ENCODE peak calls at places on chromosomes 3 and 15, in nine cellular contexts. A is GM20000, J is foreskin fibroblast, Z is neural crest cell, S is cardiac fibroblast, M is WTC11, H is neural progenitor cell, I is spleen, E is hepatocyte. T is an unnamed sample.

GRCh38 chr3:115095236-115095635 is 51.9 kb downstream of the ZBTB20 start:
- DNase-seq in A (no peak), J (no peak), S (no peak), H (no peak), Z (no peak), E (no peak), I (no peak), M (no peak), T (no peak)

GRCh38 chr3:104206925-104207324 is 1159.8 kb upstream of the ALCAM start:
- DNase-seq in E (peak), Z (no peak), I (no peak), H (no peak), M (no peak), A (no peak), S (no peak), J (no peak), T (no peak)

GRCh38 chr3:45887759-45888511 is 1.6 kb downstream of the CCR9 start:
- DNase-seq in S (no peak), Z (no peak), H (no peak), E (no peak), A (no peak), I (no peak), J (no peak), M (no peak), T (no peak)

GRCh38 chr15:63473007-63473748 is 31.2 kb upstream of the USP3 start:
- DNase-seq in M (no peak), S (no peak), Z (no peak), I (no peak), H (no peak), J (no peak), A (peak), E (no peak), T (no peak)

GRCh38 chr3:126126292-126126691 is 42.4 kb upstream of the SLC41A3 start:
- DNase-seq in Z (no peak), M (peak), J (no peak), H (no peak), I (peak), E (no peak), S (no peak), A (no peak), T (no peak)

GRCh38 chr3:23219552-23219951 is 16.4 kb downstream of the UBE2E2 start:
- DNase-seq in J (no peak), A (no peak), H (no peak), S (no peak), E (no peak), Z (no peak), M (no peak), I (no peak), T (no peak)

GRCh38 chr3:30476373-30477082 is 129.9 kb upstream of the TGFBR2 start:
- DNase-seq in E (no peak), S (peak), M (no peak), I (no peak), J (peak), H (no peak), Z (no peak), A (no peak), T (peak)

GRCh38 chr3:24591661-24592555 is 97.3 kb upstream of the THRB start:
- DNase-seq in H (no peak), I (no peak), A (no peak), Z (no peak), S (peak), J (peak), E (no peak), M (no peak), T (peak)

GRCh38 chr3:44833394-44833793 is 28.3 kb upstream of the TMEM42 start:
- DNase-seq in A (no peak), J (no peak), M (no peak), E (no peak), S (peak), H (no peak), I (no peak), Z (no peak), T (no peak)

GRCh38 chr3:11005686-11006256 is 13.2 kb downstream of the SLC6A1 start:
- DNase-seq in H (no peak), Z (no peak), E (no peak), S (no peak), A (no peak), I (no peak), M (no peak), J (no peak), T (no peak)

GRCh38 chr15:90002428-90002844 is 1.3 kb downstream of the ZNF710 start:
- DNase-seq in I (peak), Z (no peak), E (peak), H (peak), M (peak), A (peak), J (peak), S (peak), T (peak)

GRCh38 chr3:171376125-171376947 is 83.9 kb downstream of the TNIK start:
- DNase-seq in I (no peak), A (no peak), M (no peak), S (peak), E (no peak), H (no peak), Z (no peak), J (peak), T (peak)

GRCh38 chr3:171013822-171014748 is 12.4 kb downstream of the SLC2A2 start:
- DNase-seq in E (no peak), Z (no peak), J (no peak), S (peak), A (no peak), M (no peak), H (no peak), I (no peak), T (peak)

GRCh38 chr3:112811150-112811884 is 35.3 kb downstream of the CD200R1L start:
- DNase-seq in E (peak), I (no peak), H (no peak), A (no peak), J (peak), Z (no peak), S (peak), M (no peak), T (peak)

GRCh38 chr3:151008699-151009098 is 36.2 kb upstream of the CLRN1 start:
- DNase-seq in I (no peak), J (peak), S (peak), Z (no peak), E (peak), H (peak), A (no peak), M (no peak), T (peak)
- TF ChIP-seq CTCF in I (no peak), J (peak), S (peak), Z (peak), E (peak), H (peak), A (no peak), M (no peak), T (peak)

DNA sequence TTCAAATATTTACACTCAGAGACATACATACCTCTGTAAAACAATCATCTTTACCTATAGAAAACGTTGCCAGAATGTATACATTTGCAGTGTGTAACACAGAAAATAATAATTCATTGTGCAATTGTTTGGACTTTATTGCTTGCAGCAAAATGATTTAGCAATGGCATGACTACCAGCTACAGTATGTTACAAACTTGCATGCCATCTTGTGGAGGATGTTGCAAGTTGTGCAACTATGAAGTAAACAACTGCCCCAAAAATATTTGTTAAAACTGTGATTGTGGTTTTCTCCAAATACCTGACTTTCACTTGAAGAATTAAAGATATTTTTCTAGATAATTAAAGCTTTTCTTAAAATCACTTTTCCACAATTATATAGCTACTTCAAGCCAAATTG is 27.1 kb upstream of the C3orf49 start:
- DNase-seq in A (no peak), I (no peak), S (peak), J (peak), Z (no peak), M (no peak), E (peak), H (peak), T (peak)
- TF ChIP-seq CTCF in A (no peak), I (no peak), S (peak), J (peak), Z (peak), M (no peak), E (peak), H (peak), T (peak)

GRCh38 chr3:14371573-14372474 is 30.6 kb upstream of the SLC6A6 start:
- DNase-seq in J (peak), Z (no peak), S (peak), H (no peak), E (peak), I (peak), A (peak), M (no peak), T (peak)

GRCh38 chr3:14368885-14369284 is 33.5 kb upstream of the SLC6A6 start:
- DNase-seq in E (no peak), M (no peak), H (no peak), Z (no peak), J (no peak), I (no peak), S (no peak), A (no peak), T (no peak)

GRCh38 chr3:14369675-14370669 is 32.4 kb upstream of the SLC6A6 start:
- DNase-seq in H (peak), Z (no peak), M (peak), S (no peak), J (no peak), A (no peak), E (peak), I (no peak), T (no peak)

GRCh38 chr3:14372587-14372986 is 29.8 kb upstream of the SLC6A6 start:
- DNase-seq in S (no peak), J (no peak), E (no peak), M (no peak), H (no peak), A (no peak), Z (no peak), I (no peak), T (no peak)

DNA sequence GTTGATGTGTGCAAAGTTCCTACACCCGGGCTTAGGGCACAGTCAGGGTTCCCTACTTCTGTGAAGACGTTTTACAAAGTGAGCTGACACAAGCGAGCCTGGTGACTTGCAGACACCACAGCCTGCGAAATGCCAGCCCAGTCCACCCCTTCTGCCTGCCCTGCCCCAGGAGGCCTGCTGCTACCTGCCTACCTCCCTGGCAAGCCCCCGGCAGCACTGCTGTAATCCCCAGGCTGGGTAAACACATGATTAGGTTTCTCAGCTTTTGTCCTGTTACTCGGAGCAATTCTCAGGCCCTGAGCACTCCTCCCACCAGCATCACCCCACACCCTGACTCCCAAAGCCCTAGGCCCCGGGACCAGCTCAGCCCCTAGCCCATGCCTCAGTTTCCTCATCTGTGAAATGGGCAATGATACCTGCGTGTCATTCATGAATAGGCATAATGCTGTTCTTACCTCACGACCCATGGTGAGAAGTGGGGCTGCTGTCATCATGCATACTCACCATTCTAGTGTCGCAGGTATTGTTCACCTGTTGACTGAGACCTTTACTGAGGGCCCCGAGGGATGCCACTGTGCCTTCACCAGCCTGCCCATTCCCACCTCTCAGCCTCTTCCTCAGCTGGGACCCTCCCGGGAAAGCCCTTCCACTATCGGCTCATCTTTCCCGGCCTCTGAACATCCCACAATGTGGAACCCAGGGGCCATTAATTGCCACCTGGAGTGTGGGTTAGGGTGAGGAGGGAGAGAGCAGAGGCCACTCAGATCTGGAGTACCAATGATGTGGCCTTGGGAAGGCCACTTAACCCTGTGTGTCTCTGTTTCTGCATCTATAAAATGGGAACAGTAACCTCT is 31.5 kb upstream of the SLC6A6 start:
- DNase-seq in H (no peak), I (no peak), S (no peak), Z (no peak), A (no peak), J (no peak), M (no peak), E (no peak), T (no peak)
- TF ChIP-seq CTCF in H (no peak), I (no peak), S (no peak), Z (no peak), A (no peak), J (no peak), M (no peak), E (no peak), T (no peak)

DNA sequence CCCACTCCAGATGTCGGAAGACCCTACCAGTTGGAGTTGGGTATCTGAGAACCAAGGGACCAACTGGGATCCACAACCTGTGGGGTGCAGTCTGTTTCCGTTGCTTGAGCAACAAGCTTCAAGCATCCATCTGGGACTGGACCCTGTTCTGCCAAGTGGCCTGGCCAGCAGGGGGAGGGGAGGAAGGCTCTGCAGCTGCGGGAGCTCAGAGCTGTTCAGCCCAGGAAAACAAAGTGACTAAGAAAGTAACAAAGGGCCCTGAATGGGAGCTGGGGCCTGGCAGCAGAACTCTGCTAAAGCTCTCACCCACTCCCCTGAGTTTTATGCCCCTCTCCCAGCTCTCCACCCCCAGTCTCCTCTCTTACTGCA is 2.7 kb downstream of the TYRO3 start:
- DNase-seq in H (peak), A (no peak), I (no peak), M (peak), Z (peak), J (peak), E (no peak), S (peak), T (peak)
- TF ChIP-seq CTCF in H (peak), A (no peak), I (no peak), M (no peak), Z (peak), J (peak), E (no peak), S (peak), T (peak)

DNA sequence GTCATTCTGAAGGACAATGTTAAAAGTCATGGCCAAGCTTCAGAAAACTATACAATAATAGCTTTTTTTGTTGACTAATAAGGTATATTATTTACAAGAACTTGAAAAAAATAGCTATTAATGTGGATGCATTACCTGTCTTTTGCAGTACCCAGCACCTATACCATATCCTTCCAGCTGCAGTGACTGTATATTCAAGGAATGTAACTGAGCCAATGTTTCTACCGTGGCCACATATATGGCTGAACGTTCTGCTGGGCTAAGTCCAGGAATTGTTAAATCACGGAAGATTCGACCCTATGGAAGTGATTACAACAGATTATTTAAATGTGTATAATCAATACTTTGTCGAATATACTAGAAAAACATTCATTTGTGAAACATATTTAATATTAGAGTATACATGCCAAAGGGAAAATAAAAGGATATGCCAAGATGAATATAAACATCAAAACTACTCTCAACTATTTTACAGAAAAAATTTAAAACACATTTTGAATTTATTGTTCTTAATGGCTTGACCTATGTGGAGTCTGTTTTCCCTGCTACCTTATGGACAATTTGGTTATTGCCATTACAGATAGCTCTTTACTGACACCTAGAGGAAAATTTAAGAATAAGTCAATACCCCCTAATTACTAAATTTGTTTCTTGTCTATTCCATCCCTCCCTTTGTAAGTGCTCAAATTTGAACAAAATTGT is 17.6 kb downstream of the ACAD11 start:
- DNase-seq in J (peak), A (peak), I (no peak), E (peak), H (peak), M (no peak), S (peak), Z (no peak), T (peak)
- TF ChIP-seq CTCF in J (peak), A (no peak), I (peak), E (peak), H (peak), M (peak), S (peak), Z (peak), T (peak)

GRCh38 chr15:49235446-49236207 is 65.6 kb downstream of the GALK2 start:
- DNase-seq in A (peak), I (no peak), J (peak), E (peak), S (peak), Z (peak), M (peak), H (peak), T (peak)
- TF ChIP-seq CTCF in A (peak), I (peak), J (peak), E (peak), S (peak), Z (peak), M (peak), H (peak), T (peak)

DNA sequence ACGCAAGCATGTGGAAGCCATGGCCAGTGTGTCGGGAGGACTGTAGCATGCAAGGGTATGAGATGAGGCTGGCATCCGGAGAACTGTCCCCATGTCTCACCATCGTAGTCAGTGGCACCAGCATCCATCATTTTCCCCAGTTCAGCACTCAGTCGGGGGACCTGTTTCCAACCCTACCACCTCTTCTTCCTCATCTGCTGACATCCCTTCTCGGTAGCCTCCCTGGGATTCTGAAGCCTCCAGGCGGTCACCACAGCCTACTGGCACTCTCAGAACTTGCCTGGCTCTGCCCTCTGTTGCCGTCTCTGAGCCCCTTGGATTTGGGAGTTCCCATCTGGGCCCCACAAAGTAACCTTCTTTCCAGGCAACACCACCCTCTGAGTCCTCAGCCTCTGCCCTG is 131.1 kb upstream of the ABHD17C start:
- DNase-seq in I (no peak), H (no peak), A (no peak), J (no peak), S (no peak), M (no peak), Z (no peak), E (no peak), T (no peak)
- TF ChIP-seq CTCF in I (no peak), H (no peak), A (no peak), J (no peak), S (no peak), M (no peak), Z (no peak), E (no peak), T (no peak)

GRCh38 chr15:83973816-83974215 is 261.8 kb upstream of the GOLGA6L4 start:
- DNase-seq in A (peak), E (no peak), M (no peak), S (peak), I (no peak), Z (no peak), J (no peak), H (no peak), T (peak)
- TF ChIP-seq CTCF in A (peak), E (peak), M (peak), S (peak), I (peak), Z (peak), J (peak), H (peak), T (peak)

GRCh38 chr3:128470134-128470915 is 3.6 kb upstream of the DNAJB8 start:
- DNase-seq in E (no peak), Z (no peak), J (no peak), S (no peak), I (no peak), M (no peak), A (no peak), H (no peak), T (peak)
- TF ChIP-seq CTCF in E (no peak), Z (no peak), J (no peak), S (no peak), I (no peak), M (no peak), A (no peak), H (no peak), T (no peak)